ENCODE peak calls at places on chromosome 14, in five cellular contexts. One of them, this sample, is unnamed.

GRCh38 chr14:58832010-58832409 is 194.2 kb downstream of the DACT1 start:
- DNase-seq in endothelial cell of umbilical vein: no peak
- DNase-seq in adipocyte: no peak
- DNase-seq in GM23248: no peak
- DNase-seq in IMR-90: no peak
- DNase-seq in this sample: no peak

GRCh38 chr14:29741909-29742401 is 185.7 kb downstream of the PRKD1 start:
- DNase-seq in endothelial cell of umbilical vein: peak; percentile 84
- DNase-seq in adipocyte: peak; percentile 65
- DNase-seq in GM23248: peak; percentile 46
- DNase-seq in IMR-90: peak; percentile 57
- DNase-seq in this sample: no peak

GRCh38 chr14:69139743-69140142 is 13.2 kb downstream of the DCAF5 start:
- DNase-seq in endothelial cell of umbilical vein: no peak
- DNase-seq in adipocyte: no peak
- DNase-seq in GM23248: no peak
- DNase-seq in IMR-90: no peak
- DNase-seq in this sample: no peak

GRCh38 chr14:70731447-70732239 is 77.7 kb downstream of the MAP3K9 start:
- DNase-seq in endothelial cell of umbilical vein: no peak
- DNase-seq in adipocyte: no peak
- DNase-seq in GM23248: no peak
- DNase-seq in IMR-90: no peak
- DNase-seq in this sample: no peak

GRCh38 chr14:30550335-30550734 is 8.6 kb upstream of the G2E3 start:
- DNase-seq in endothelial cell of umbilical vein: no peak
- DNase-seq in adipocyte: no peak
- DNase-seq in GM23248: peak; percentile 47
- DNase-seq in IMR-90: peak; percentile 67
- DNase-seq in this sample: no peak

GRCh38 chr14:74867673-74868072 is 8.3 kb downstream of the PROX2 start:
- DNase-seq in endothelial cell of umbilical vein: peak; percentile 71
- DNase-seq in adipocyte: peak; percentile 82
- DNase-seq in GM23248: peak; percentile 83
- DNase-seq in IMR-90: peak; percentile 28
- DNase-seq in this sample: no peak

GRCh38 chr14:37591311-37591940 is 3.6 kb downstream of the FOXA1 start:
- DNase-seq in endothelial cell of umbilical vein: no peak
- DNase-seq in adipocyte: no peak
- DNase-seq in GM23248: no peak
- DNase-seq in IMR-90: no peak
- DNase-seq in this sample: peak; percentile 67

GRCh38 chr14:79540394-79540793 is 670.9 kb downstream of the DIO2 start:
- DNase-seq in endothelial cell of umbilical vein: no peak
- DNase-seq in adipocyte: no peak
- DNase-seq in GM23248: no peak
- DNase-seq in IMR-90: no peak
- DNase-seq in this sample: no peak

GRCh38 chr14:59358105-59358504 is 107.1 kb downstream of the GPR135 start:
- DNase-seq in endothelial cell of umbilical vein: no peak
- DNase-seq in adipocyte: peak; percentile 61
- DNase-seq in GM23248: peak; percentile 80
- DNase-seq in IMR-90: peak; percentile 67
- DNase-seq in this sample: no peak

GRCh38 chr14:68668531-68668930 is 124.3 kb downstream of the ZFP36L1 start:
- DNase-seq in endothelial cell of umbilical vein: no peak
- DNase-seq in adipocyte: no peak
- DNase-seq in GM23248: no peak
- DNase-seq in IMR-90: no peak
- DNase-seq in this sample: no peak

GRCh38 chr14:47485421-47485820 is 190.0 kb downstream of the MDGA2 start:
- DNase-seq in endothelial cell of umbilical vein: no peak
- DNase-seq in adipocyte: no peak
- DNase-seq in GM23248: no peak
- DNase-seq in IMR-90: no peak
- DNase-seq in this sample: no peak

GRCh38 chr14:93533864-93534263 is 103.1 kb downstream of the UNC79 start:
- DNase-seq in endothelial cell of umbilical vein: no peak
- DNase-seq in adipocyte: no peak
- DNase-seq in GM23248: no peak
- DNase-seq in IMR-90: no peak
- DNase-seq in this sample: no peak

GRCh38 chr14:104280085-104280901 is 141.9 kb downstream of the KIF26A start:
- DNase-seq in endothelial cell of umbilical vein: no peak
- DNase-seq in adipocyte: no peak
- DNase-seq in GM23248: no peak
- DNase-seq in IMR-90: no peak
- DNase-seq in this sample: no peak

GRCh38 chr14:99910337-99911268 is 117.4 kb downstream of the EML1 start:
- DNase-seq in endothelial cell of umbilical vein: no peak
- DNase-seq in adipocyte: peak; percentile 88
- DNase-seq in GM23248: peak; percentile 95
- DNase-seq in IMR-90: peak; percentile 95
- DNase-seq in this sample: no peak

GRCh38 chr14:38212996-38213395 is 5.3 kb downstream of the SSTR1 start:
- DNase-seq in endothelial cell of umbilical vein: no peak
- DNase-seq in adipocyte: no peak
- DNase-seq in GM23248: no peak
- DNase-seq in IMR-90: no peak
- DNase-seq in this sample: no peak

GRCh38 chr14:105473677-105474477 is 744 bp upstream of the CRIP2 start:
- DNase-seq in endothelial cell of umbilical vein: peak; percentile 91
- DNase-seq in adipocyte: peak; percentile 89
- DNase-seq in GM23248: peak; percentile 90
- DNase-seq in IMR-90: peak; percentile 78
- DNase-seq in this sample: peak; percentile 81

GRCh38 chr14:52052991-52053390 is 15.9 kb downstream of the NID2 start:
- DNase-seq in endothelial cell of umbilical vein: no peak
- DNase-seq in adipocyte: no peak
- DNase-seq in GM23248: peak; percentile 46
- DNase-seq in IMR-90: peak; percentile 52
- DNase-seq in this sample: no peak

GRCh38 chr14:37545174-37545573 is 49.9 kb downstream of the FOXA1 start:
- DNase-seq in endothelial cell of umbilical vein: no peak
- DNase-seq in adipocyte: peak; percentile 60
- DNase-seq in GM23248: no peak
- DNase-seq in IMR-90: peak; percentile 8
- DNase-seq in this sample: no peak

GRCh38 chr14:21023817-21024667 is 819 bp downstream of the NDRG2 start:
- DNase-seq in endothelial cell of umbilical vein: no peak
- DNase-seq in adipocyte: no peak
- DNase-seq in GM23248: no peak
- DNase-seq in IMR-90: no peak
- DNase-seq in this sample: peak; percentile 57

GRCh38 chr14:91980157-91980556 is 32.7 kb upstream of the FBLN5 start:
- DNase-seq in endothelial cell of umbilical vein: peak; percentile 94
- DNase-seq in adipocyte: peak; percentile 84
- DNase-seq in GM23248: peak; percentile 95
- DNase-seq in IMR-90: peak; percentile 96
- DNase-seq in this sample: no peak
- H3K9ac ChIP-seq in endothelial cell of umbilical vein: no peak overlapping the region
- H3K9ac ChIP-seq in adipocyte: no peak overlapping the region
- H3K9ac ChIP-seq in GM23248: no peak overlapping the region
- H3K9ac ChIP-seq in IMR-90: no peak overlapping the region
- H3K9ac ChIP-seq in this sample: no peak overlapping the region

GRCh38 chr14:89325299-89325883 is 91.6 kb downstream of the FOXN3 start:
- DNase-seq in endothelial cell of umbilical vein: no peak
- DNase-seq in adipocyte: no peak
- DNase-seq in GM23248: no peak
- DNase-seq in IMR-90: no peak
- DNase-seq in this sample: no peak

GRCh38 chr14:89330236-89331002 is 86.6 kb downstream of the FOXN3 start:
- DNase-seq in endothelial cell of umbilical vein: no peak
- DNase-seq in adipocyte: peak; percentile 80
- DNase-seq in GM23248: peak; percentile 96
- DNase-seq in IMR-90: peak; percentile 97
- DNase-seq in this sample: no peak

GRCh38 chr14:89327771-89328212 is 89.2 kb downstream of the FOXN3 start:
- DNase-seq in endothelial cell of umbilical vein: no peak
- DNase-seq in adipocyte: peak; percentile 37
- DNase-seq in GM23248: peak; percentile 67
- DNase-seq in IMR-90: peak; percentile 71
- DNase-seq in this sample: no peak

GRCh38 chr14:89324501-89325298 is 92.3 kb downstream of the FOXN3 start:
- DNase-seq in endothelial cell of umbilical vein: no peak
- DNase-seq in adipocyte: no peak
- DNase-seq in GM23248: no peak
- DNase-seq in IMR-90: no peak
- DNase-seq in this sample: no peak

GRCh38 chr14:89325959-89326358 is 91.1 kb downstream of the FOXN3 start:
- DNase-seq in endothelial cell of umbilical vein: no peak
- DNase-seq in adipocyte: no peak
- DNase-seq in GM23248: no peak
- DNase-seq in IMR-90: no peak
- DNase-seq in this sample: no peak
- H3K4me1 ChIP-seq in endothelial cell of umbilical vein: no peaks in the 10 kb centered on the region
- H3K4me1 ChIP-seq in adipocyte: peaks cover 37% of the 10 kb centered on the region
- H3K4me1 ChIP-seq in GM23248: peaks cover 32% of the 10 kb centered on the region
- H3K4me1 ChIP-seq in IMR-90: peaks cover 23% of the 10 kb centered on the region
- H3K4me1 ChIP-seq in this sample: no peaks in the 10 kb centered on the region

DNA sequence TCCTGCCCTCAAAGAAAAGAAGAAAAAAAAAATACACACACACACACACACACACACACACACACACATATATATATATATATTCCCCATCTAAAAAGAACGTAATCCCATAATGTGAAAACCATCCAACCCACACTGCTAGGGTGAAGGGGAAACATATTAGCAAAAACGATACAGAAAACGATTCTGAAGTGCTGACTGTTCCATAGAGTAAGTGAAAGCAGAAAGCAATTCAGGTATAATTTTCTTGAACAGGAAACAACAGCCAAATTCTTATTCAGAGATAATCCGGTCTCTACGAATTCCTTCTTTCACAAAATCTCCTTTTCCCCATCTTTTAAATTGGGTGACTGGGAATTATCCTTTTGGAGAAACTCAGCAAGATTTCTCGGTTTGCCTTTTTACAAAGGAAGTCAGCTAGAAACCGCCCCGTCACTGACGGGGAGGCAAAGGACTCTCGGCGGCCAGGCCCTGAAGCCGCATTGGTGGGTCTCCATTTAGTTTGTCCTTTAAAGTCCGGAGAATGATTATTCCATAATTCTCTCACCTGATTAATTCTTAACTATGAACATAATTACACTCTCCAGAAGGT is 393.4 kb downstream of the NOVA1 start:
- DNase-seq in endothelial cell of umbilical vein: peak; percentile 49
- DNase-seq in adipocyte: no peak
- DNase-seq in GM23248: peak; percentile 26
- DNase-seq in IMR-90: no peak
- DNase-seq in this sample: no peak
- H3K9ac ChIP-seq in endothelial cell of umbilical vein: peak overlapping the region; percentile 32
- H3K9ac ChIP-seq in adipocyte: peak overlapping the region; percentile 43
- H3K9ac ChIP-seq in GM23248: no peak overlapping the region
- H3K9ac ChIP-seq in IMR-90: no peak overlapping the region
- H3K9ac ChIP-seq in this sample: no peak overlapping the region

DNA sequence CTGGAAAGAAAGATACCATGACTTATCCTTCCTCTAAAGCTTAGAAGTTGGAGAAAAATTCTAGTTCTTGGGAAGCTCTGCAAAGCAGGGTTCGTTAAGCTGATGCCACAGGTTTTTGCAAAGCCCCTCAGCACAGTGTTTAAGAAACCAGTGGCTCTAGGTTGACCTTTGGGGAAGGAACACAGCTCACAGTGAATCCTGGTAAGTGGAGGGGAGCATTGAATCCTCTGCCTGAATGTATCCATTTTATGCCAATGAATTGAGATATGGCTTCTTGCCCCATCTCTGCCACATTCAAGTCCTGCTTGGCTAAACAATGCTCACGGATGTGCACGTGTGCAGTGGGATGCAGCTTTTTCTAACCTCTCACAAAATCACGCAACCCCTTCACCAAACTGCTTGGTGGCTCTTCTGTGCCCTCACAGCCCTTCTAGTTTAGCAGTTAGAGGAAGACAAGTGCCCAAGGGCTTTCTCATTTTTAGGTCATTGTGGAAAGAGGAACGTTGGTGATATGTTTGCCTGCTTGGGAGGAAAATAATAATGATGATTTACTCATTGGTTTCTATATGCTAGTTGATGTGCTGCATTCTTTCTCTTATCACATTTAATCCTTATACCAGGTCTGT is 111.3 kb downstream of the DAD1 start:
- DNase-seq in endothelial cell of umbilical vein: no peak
- DNase-seq in adipocyte: no peak
- DNase-seq in GM23248: no peak
- DNase-seq in IMR-90: no peak
- DNase-seq in this sample: no peak
- H3K4me1 ChIP-seq in endothelial cell of umbilical vein: peaks cover 20% of the 10 kb centered on the region
- H3K4me1 ChIP-seq in adipocyte: peaks cover 74% of the 10 kb centered on the region
- H3K4me1 ChIP-seq in GM23248: peaks cover 8% of the 10 kb centered on the region
- H3K4me1 ChIP-seq in IMR-90: no peaks in the 10 kb centered on the region
- H3K4me1 ChIP-seq in this sample: no peaks in the 10 kb centered on the region

GRCh38 chr14:102560436-102561261 is 31.8 kb upstream of the RCOR1 start:
- DNase-seq in endothelial cell of umbilical vein: no peak
- DNase-seq in adipocyte: no peak
- DNase-seq in GM23248: no peak
- DNase-seq in IMR-90: no peak
- DNase-seq in this sample: no peak
- H3K9ac ChIP-seq in endothelial cell of umbilical vein: no peak overlapping the region
- H3K9ac ChIP-seq in adipocyte: no peak overlapping the region
- H3K9ac ChIP-seq in GM23248: no peak overlapping the region
- H3K9ac ChIP-seq in IMR-90: no peak overlapping the region
- H3K9ac ChIP-seq in this sample: no peak overlapping the region

GRCh38 chr14:72771561-72771960 is 122.3 kb downstream of the DPF3 start:
- DNase-seq in endothelial cell of umbilical vein: no peak
- DNase-seq in adipocyte: no peak
- DNase-seq in GM23248: no peak
- DNase-seq in IMR-90: no peak
- DNase-seq in this sample: peak; percentile 88
- H3K4me1 ChIP-seq in endothelial cell of umbilical vein: no peaks in the 10 kb centered on the region
- H3K4me1 ChIP-seq in adipocyte: no peaks in the 10 kb centered on the region
- H3K4me1 ChIP-seq in GM23248: peaks cover 13% of the 10 kb centered on the region
- H3K4me1 ChIP-seq in IMR-90: peaks cover 3% of the 10 kb centered on the region
- H3K4me1 ChIP-seq in this sample: no peaks in the 10 kb centered on the region

This sample was measured in colonic mucosa.